ENCODE peak calls at places on chromosome 3, in six cellular contexts. One of them, this sample, is unnamed. For H3K4me1, the result is how much of the 10 kb centered on the place peaks cover.

GRCh38 chr3:188178293-188178950 is 24.5 kb downstream of the LPP start:
- ATAC-seq in HepG2: no peak
- ATAC-seq in K562: no peak
- ATAC-seq in upper lobe of left lung: no peak
- ATAC-seq in GM12878: no peak
- ATAC-seq in A549: peak
- ATAC-seq in this sample: no peak

GRCh38 chr3:52349131-52349530 is 33.0 kb downstream of the DNAH1 start:
- ATAC-seq in upper lobe of left lung: no peak
- ATAC-seq in A549: no peak
- ATAC-seq in HepG2: no peak
- ATAC-seq in GM12878: no peak
- ATAC-seq in K562: no peak
- ATAC-seq in this sample: no peak

GRCh38 chr3:85912981-85913380 is 954.2 kb downstream of the CADM2 start:
- ATAC-seq in GM12878: no peak
- ATAC-seq in HepG2: no peak
- ATAC-seq in upper lobe of left lung: no peak
- ATAC-seq in A549: no peak
- ATAC-seq in K562: no peak
- ATAC-seq in this sample: no peak

GRCh38 chr3:150349314-150350097 is 58.6 kb upstream of the TSC22D2 start:
- ATAC-seq in upper lobe of left lung: peak
- ATAC-seq in HepG2: no peak
- ATAC-seq in A549: no peak
- ATAC-seq in GM12878: no peak
- ATAC-seq in K562: no peak
- ATAC-seq in this sample: peak

GRCh38 chr3:139120336-139120971 is 75.8 kb upstream of the PRR23C start:
- ATAC-seq in A549: no peak
- ATAC-seq in upper lobe of left lung: peak
- ATAC-seq in HepG2: peak
- ATAC-seq in K562: peak
- ATAC-seq in GM12878: peak
- ATAC-seq in this sample: no peak

GRCh38 chr3:150213577-150213976 is 194.5 kb upstream of the TSC22D2 start:
- ATAC-seq in GM12878: no peak
- ATAC-seq in A549: no peak
- ATAC-seq in upper lobe of left lung: no peak
- ATAC-seq in K562: no peak
- ATAC-seq in HepG2: no peak
- ATAC-seq in this sample: no peak

GRCh38 chr3:13878711-13879101 is 1.2 kb downstream of the WNT7A start:
- ATAC-seq in upper lobe of left lung: peak
- ATAC-seq in K562: no peak
- ATAC-seq in A549: no peak
- ATAC-seq in GM12878: no peak
- ATAC-seq in HepG2: peak
- ATAC-seq in this sample: no peak

GRCh38 chr3:31624054-31624709 is 91.5 kb downstream of the STT3B start:
- ATAC-seq in K562: no peak
- ATAC-seq in HepG2: no peak
- ATAC-seq in A549: no peak
- ATAC-seq in upper lobe of left lung: no peak
- ATAC-seq in GM12878: peak
- ATAC-seq in this sample: no peak

GRCh38 chr3:9142346-9142745 is 107.1 kb downstream of the SRGAP3 start:
- ATAC-seq in A549: no peak
- ATAC-seq in HepG2: no peak
- ATAC-seq in K562: no peak
- ATAC-seq in GM12878: no peak
- ATAC-seq in upper lobe of left lung: no peak
- ATAC-seq in this sample: peak

GRCh38 chr3:187740446-187741399 is 4.5 kb downstream of the BCL6 start:
- ATAC-seq in upper lobe of left lung: peak
- ATAC-seq in HepG2: peak
- ATAC-seq in K562: peak
- ATAC-seq in A549: no peak
- ATAC-seq in GM12878: peak
- ATAC-seq in this sample: no peak

GRCh38 chr3:192171213-192171612 is 556.1 kb downstream of the FGF12 start:
- ATAC-seq in upper lobe of left lung: no peak
- ATAC-seq in GM12878: peak
- ATAC-seq in A549: no peak
- ATAC-seq in K562: no peak
- ATAC-seq in HepG2: no peak
- ATAC-seq in this sample: no peak

GRCh38 chr3:49324768-49325167 is 15.1 kb downstream of the USP4 start:
- ATAC-seq in GM12878: no peak
- ATAC-seq in K562: no peak
- ATAC-seq in A549: no peak
- ATAC-seq in HepG2: no peak
- ATAC-seq in upper lobe of left lung: no peak
- ATAC-seq in this sample: no peak

GRCh38 chr3:164897335-164897734 is 181.0 kb downstream of the SI start:
- ATAC-seq in HepG2: no peak
- ATAC-seq in upper lobe of left lung: no peak
- ATAC-seq in K562: no peak
- ATAC-seq in A549: no peak
- ATAC-seq in GM12878: no peak
- ATAC-seq in this sample: no peak

GRCh38 chr3:129046732-129047552 is 13.6 kb upstream of the GP9 start:
- ATAC-seq in upper lobe of left lung: no peak
- ATAC-seq in K562: no peak
- ATAC-seq in HepG2: peak
- ATAC-seq in A549: no peak
- ATAC-seq in GM12878: no peak
- ATAC-seq in this sample: no peak

GRCh38 chr3:72274511-72275295 is 489.8 kb upstream of the PROK2 start:
- ATAC-seq in A549: no peak
- ATAC-seq in GM12878: peak
- ATAC-seq in upper lobe of left lung: peak
- ATAC-seq in HepG2: no peak
- ATAC-seq in K562: peak
- ATAC-seq in this sample: peak

GRCh38 chr3:105686324-105686897 is 182.4 kb downstream of the CBLB start:
- ATAC-seq in K562: no peak
- ATAC-seq in A549: no peak
- ATAC-seq in upper lobe of left lung: peak
- ATAC-seq in GM12878: peak
- ATAC-seq in HepG2: no peak
- ATAC-seq in this sample: no peak

GRCh38 chr3:42182555-42182954 is 83.4 kb downstream of the CCK start:
- ATAC-seq in HepG2: no peak
- ATAC-seq in GM12878: no peak
- ATAC-seq in K562: no peak
- ATAC-seq in A549: no peak
- ATAC-seq in upper lobe of left lung: no peak
- ATAC-seq in this sample: no peak

GRCh38 chr3:72043212-72044133 is 258.5 kb upstream of the PROK2 start:
- ATAC-seq in K562: no peak
- ATAC-seq in GM12878: peak
- ATAC-seq in HepG2: no peak
- ATAC-seq in upper lobe of left lung: peak
- ATAC-seq in A549: no peak
- ATAC-seq in this sample: no peak

GRCh38 chr3:98567646-98568280 is 25.6 kb downstream of the CPOX start:
- ATAC-seq in GM12878: peak
- ATAC-seq in K562: no peak
- ATAC-seq in A549: no peak
- ATAC-seq in upper lobe of left lung: no peak
- ATAC-seq in HepG2: no peak
- ATAC-seq in this sample: no peak

GRCh38 chr3:77902675-77903074 is 862.8 kb downstream of the ROBO2 start:
- ATAC-seq in upper lobe of left lung: no peak
- ATAC-seq in K562: no peak
- ATAC-seq in A549: no peak
- ATAC-seq in GM12878: no peak
- ATAC-seq in HepG2: no peak
- ATAC-seq in this sample: no peak

DNA sequence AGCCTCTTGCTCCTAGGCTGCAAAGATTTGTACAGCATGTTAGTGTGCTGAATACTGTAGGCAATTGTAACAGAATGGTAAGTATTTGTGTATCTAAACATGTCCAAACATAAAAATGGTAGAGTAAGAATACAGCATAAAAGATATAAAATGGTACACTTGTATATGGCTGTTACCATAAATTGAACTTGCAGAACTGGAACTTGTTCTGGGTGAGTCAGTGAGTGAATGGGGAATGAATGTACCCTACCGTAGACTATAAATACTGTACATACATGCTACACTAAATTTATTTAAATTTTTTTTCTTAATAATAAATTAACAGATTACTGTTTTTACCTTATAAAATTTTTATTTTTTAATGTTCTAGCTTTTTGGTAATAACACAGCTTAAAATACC is 858.7 kb downstream of the ROBO2 start:
- ATAC-seq in K562: no peak
- ATAC-seq in HepG2: no peak
- ATAC-seq in upper lobe of left lung: no peak
- ATAC-seq in A549: no peak
- ATAC-seq in GM12878: no peak
- ATAC-seq in this sample: no peak
- H3K27ac ChIP-seq in K562: no peak
- H3K27ac ChIP-seq in HepG2: no peak
- H3K27ac ChIP-seq in upper lobe of left lung: no peak
- H3K27ac ChIP-seq in A549: no peak
- H3K27ac ChIP-seq in GM12878: no peak
- H3K27ac ChIP-seq in this sample: no peak

DNA sequence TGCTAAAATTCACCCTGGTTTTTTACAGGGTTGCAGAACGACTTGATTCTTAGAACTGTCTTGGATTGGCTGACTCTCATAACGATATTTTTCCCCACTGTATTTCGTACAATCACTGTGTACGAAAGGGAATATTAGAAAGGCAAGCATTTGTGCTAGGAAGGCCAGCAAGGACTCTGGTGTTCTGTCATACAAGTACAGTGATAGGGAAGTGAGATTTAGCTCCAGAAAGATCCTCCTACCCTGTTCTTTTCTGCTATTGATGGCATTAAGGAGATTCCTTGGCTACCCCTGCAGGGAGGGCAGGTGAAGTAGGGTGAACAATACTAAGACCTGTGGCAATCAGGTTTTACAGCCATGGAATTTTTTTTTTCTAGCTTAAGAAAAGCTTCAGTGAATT is 53.8 kb upstream of the SCAANT1 start:
- ATAC-seq in GM12878: no peak
- ATAC-seq in K562: no peak
- ATAC-seq in HepG2: no peak
- ATAC-seq in A549: no peak
- ATAC-seq in upper lobe of left lung: no peak
- ATAC-seq in this sample: no peak
- H3K4me1 ChIP-seq in GM12878: under half
- H3K4me1 ChIP-seq in K562: under half
- H3K4me1 ChIP-seq in HepG2: under half
- H3K4me1 ChIP-seq in A549: under half
- H3K4me1 ChIP-seq in upper lobe of left lung: half or more
- H3K4me1 ChIP-seq in this sample: under half

GRCh38 chr3:184314700-184315505 is 497 bp downstream of the EIF4G1 start:
- ATAC-seq in HepG2: peak
- ATAC-seq in A549: peak
- ATAC-seq in upper lobe of left lung: peak
- ATAC-seq in K562: peak
- ATAC-seq in GM12878: peak
- ATAC-seq in this sample: peak
- TF ChIP-seq EP300 in HepG2: no peak
- TF ChIP-seq EP300 in A549: no peak
- TF ChIP-seq EP300 in upper lobe of left lung: peak
- TF ChIP-seq EP300 in K562: no peak
- TF ChIP-seq EP300 in GM12878: no peak
- TF ChIP-seq EP300 in this sample: no peak

GRCh38 chr3:133825969-133826727 is 20.5 kb downstream of the SRPRB start:
- ATAC-seq in GM12878: no peak
- ATAC-seq in HepG2: no peak
- ATAC-seq in A549: no peak
- ATAC-seq in upper lobe of left lung: no peak
- ATAC-seq in K562: no peak
- ATAC-seq in this sample: no peak

GRCh38 chr3:133828576-133829309 is 23.1 kb downstream of the SRPRB start:
- ATAC-seq in HepG2: no peak
- ATAC-seq in A549: no peak
- ATAC-seq in K562: peak
- ATAC-seq in upper lobe of left lung: no peak
- ATAC-seq in GM12878: no peak
- ATAC-seq in this sample: no peak

GRCh38 chr3:133824961-133825485 is 19.4 kb downstream of the SRPRB start:
- ATAC-seq in HepG2: no peak
- ATAC-seq in GM12878: no peak
- ATAC-seq in A549: no peak
- ATAC-seq in upper lobe of left lung: no peak
- ATAC-seq in K562: no peak
- ATAC-seq in this sample: no peak

GRCh38 chr3:133827684-133828083 is 22.1 kb downstream of the SRPRB start:
- ATAC-seq in HepG2: no peak
- ATAC-seq in A549: no peak
- ATAC-seq in GM12878: no peak
- ATAC-seq in K562: no peak
- ATAC-seq in upper lobe of left lung: no peak
- ATAC-seq in this sample: no peak

DNA sequence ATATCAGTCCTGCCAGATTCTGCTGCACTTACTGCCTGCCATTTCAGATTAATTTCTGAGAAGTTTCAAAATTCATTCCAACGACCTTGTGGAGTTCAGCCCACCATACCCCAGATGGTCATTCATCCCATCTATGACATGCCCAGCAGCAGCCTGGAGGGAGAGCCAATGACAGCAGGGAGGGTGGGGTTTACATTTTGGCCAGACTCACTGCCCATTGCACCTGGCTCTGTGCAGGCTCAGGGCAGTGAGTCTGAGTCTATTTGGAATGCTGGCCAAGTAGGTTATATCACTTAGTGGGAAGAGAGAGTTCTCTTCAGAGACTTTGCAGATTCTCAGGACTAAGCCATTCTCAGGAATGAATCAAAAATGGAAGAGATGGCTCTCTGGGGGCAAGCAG is 21.5 kb downstream of the SRPRB start:
- ATAC-seq in HepG2: no peak
- ATAC-seq in A549: no peak
- ATAC-seq in K562: no peak
- ATAC-seq in upper lobe of left lung: no peak
- ATAC-seq in GM12878: no peak
- ATAC-seq in this sample: no peak
- H3K27ac ChIP-seq in HepG2: no peak
- H3K27ac ChIP-seq in A549: no peak
- H3K27ac ChIP-seq in K562: no peak
- H3K27ac ChIP-seq in upper lobe of left lung: no peak
- H3K27ac ChIP-seq in GM12878: no peak
- H3K27ac ChIP-seq in this sample: no peak

This sample was measured in gastroesophageal sphincter.